ENCODE peak calls at places on chromosomes 16 and 17, in seven cellular contexts. C is left ventricle myocardium inferior, O is lung, K is uterus, Q is lower lobe of right lung, W is WTC11, Y is fibroblast of lung. U is an unnamed sample.

GRCh38 chr17:10844667-10845387 is 6.9 kb upstream of the PIRT start:
- DNase-seq in C (peak), O (peak), K (peak), Q (peak), W (peak), Y (peak), U (peak)

GRCh38 chr16:73713817-73714495 is 582.7 kb upstream of the PSMD7 start:
- DNase-seq in C (no peak), O (no peak), K (no peak), Q (no peak), W (peak), Y (peak), U (no peak)

GRCh38 chr17:9241371-9241712 is 220.0 kb downstream of the NTN1 start:
- DNase-seq in C (peak), O (no peak), K (peak), Q (no peak), W (no peak), Y (peak), U (no peak)

GRCh38 chr17:59874366-59874765 is 18.4 kb downstream of the TUBD1 start:
- DNase-seq in C (no peak), O (no peak), K (no peak), Q (no peak), W (no peak), Y (no peak), U (no peak)

GRCh38 chr16:86514656-86515376 is 4.5 kb downstream of the FOXF1 start:
- DNase-seq in C (no peak), O (no peak), K (no peak), Q (no peak), W (no peak), Y (peak), U (no peak)

GRCh38 chr16:9072806-9073341 is 18.6 kb upstream of the HAPSTR1 start:
- DNase-seq in C (no peak), O (no peak), K (no peak), Q (no peak), W (no peak), Y (peak), U (peak)

GRCh38 chr17:69175262-69175811 is 33.6 kb upstream of the ABCA6 start:
- DNase-seq in C (no peak), O (no peak), K (no peak), Q (no peak), W (no peak), Y (no peak), U (no peak)

GRCh38 chr16:52676951-52677350 is 130.0 kb upstream of the TOX3 start:
- DNase-seq in C (no peak), O (no peak), K (no peak), Q (no peak), W (no peak), Y (no peak), U (no peak)

GRCh38 chr17:49647256-49647585 is 30.7 kb downstream of the SPOP start:
- DNase-seq in C (no peak), O (no peak), K (no peak), Q (no peak), W (no peak), Y (no peak), U (no peak)

GRCh38 chr17:76537288-76537577 is 276 bp downstream of the CYGB start:
- DNase-seq in C (peak), O (no peak), K (peak), Q (no peak), W (peak), Y (no peak), U (no peak)

GRCh38 chr16:26078971-26079370 is 387.2 kb downstream of the HS3ST4 start:
- DNase-seq in C (no peak), O (no peak), K (no peak), Q (no peak), W (no peak), Y (no peak), U (no peak)

GRCh38 chr17:42322382-42323267 is 34.3 kb downstream of the STAT5A start:
- DNase-seq in C (peak), O (peak), K (peak), Q (peak), W (peak), Y (peak), U (peak)

GRCh38 chr16:30637952-30638351 is 12.8 kb upstream of the PRR14 start:
- DNase-seq in C (no peak), O (no peak), K (no peak), Q (no peak), W (no peak), Y (peak), U (no peak)

GRCh38 chr17:66313995-66314659 is 11.7 kb downstream of the PRKCA start:
- DNase-seq in C (no peak), O (no peak), K (no peak), Q (no peak), W (no peak), Y (no peak), U (no peak)

GRCh38 chr16:25163683-25164082 is 52.1 kb downstream of the LCMT1 start:
- DNase-seq in C (no peak), O (no peak), K (no peak), Q (no peak), W (no peak), Y (no peak), U (no peak)

GRCh38 chr17:2063306-2064146 is 8.6 kb downstream of the HIC1 start:
- DNase-seq in C (no peak), O (no peak), K (peak), Q (no peak), W (no peak), Y (peak), U (no peak)

GRCh38 chr16:56988161-56988947 is 1.0 kb upstream of the NLRC5 start:
- DNase-seq in C (no peak), O (no peak), K (peak), Q (no peak), W (no peak), Y (no peak), U (no peak)

GRCh38 chr17:38578229-38578628 is 27.5 kb downstream of the SRCIN1 start:
- DNase-seq in C (no peak), O (no peak), K (no peak), Q (no peak), W (peak), Y (no peak), U (no peak)

GRCh38 chr16:30829130-30830071 is 42.4 kb upstream of the ZNF629 start:
- DNase-seq in C (no peak), O (peak), K (no peak), Q (peak), W (no peak), Y (no peak), U (no peak)

GRCh38 chr17:72683506-72684404 is 408.7 kb downstream of the SLC39A11 start:
- DNase-seq in C (no peak), O (peak), K (no peak), Q (peak), W (no peak), Y (peak), U (peak)

GRCh38 chr17:4533522-4534502 is 21.4 kb downstream of the MYBBP1A start:
- DNase-seq in C (peak), O (no peak), K (no peak), Q (no peak), W (no peak), Y (no peak), U (no peak)
- TF ChIP-seq CTCF in C (peak), O (no peak), K (no peak), Q (peak), W (no peak), Y (no peak), U (no peak)

DNA sequence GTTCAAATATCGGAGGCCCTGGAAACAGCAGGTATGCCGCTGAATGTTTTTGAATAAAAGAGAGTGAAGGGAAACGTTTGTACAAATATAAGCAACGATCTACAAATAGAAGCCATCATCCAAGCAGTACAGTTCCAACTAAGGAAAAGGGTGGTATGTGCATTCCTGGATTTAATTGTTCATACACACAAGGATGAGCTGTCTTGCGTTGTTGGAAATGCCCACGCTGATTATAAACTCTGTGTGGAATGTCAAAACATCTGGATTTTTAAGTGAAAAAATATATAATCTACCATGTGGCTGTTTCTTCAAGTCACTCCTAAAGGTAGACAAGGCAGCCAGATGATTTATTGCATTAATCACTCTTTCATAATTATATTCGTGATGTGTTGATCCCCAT is 191.8 kb upstream of the HSBP1 start:
- DNase-seq in C (no peak), O (no peak), K (no peak), Q (no peak), W (no peak), Y (no peak), U (no peak)
- TF ChIP-seq CTCF in C (no peak), O (no peak), K (no peak), Q (no peak), W (no peak), Y (no peak), U (no peak)

GRCh38 chr16:54432481-54433229 is 146.1 kb upstream of the IRX3 start:
- DNase-seq in C (no peak), O (no peak), K (no peak), Q (no peak), W (no peak), Y (no peak), U (no peak)
- TF ChIP-seq CTCF in C (no peak), O (no peak), K (no peak), Q (no peak), W (no peak), Y (no peak), U (no peak)

GRCh38 chr17:78114831-78115723 is 13.5 kb downstream of the TMC6 start:
- DNase-seq in C (peak), O (no peak), K (no peak), Q (no peak), W (no peak), Y (no peak), U (no peak)

GRCh38 chr17:78118801-78119241 is 9.7 kb downstream of the TMC6 start:
- DNase-seq in C (no peak), O (no peak), K (no peak), Q (no peak), W (no peak), Y (no peak), U (no peak)

GRCh38 chr17:78116411-78116810 is 12.1 kb downstream of the TMC6 start:
- DNase-seq in C (no peak), O (no peak), K (no peak), Q (no peak), W (no peak), Y (no peak), U (no peak)

GRCh38 chr17:78113804-78114785 is 14.5 kb downstream of the TMC6 start:
- DNase-seq in C (no peak), O (no peak), K (no peak), Q (no peak), W (no peak), Y (no peak), U (no peak)

GRCh38 chr17:78117027-78117981 is 11.3 kb downstream of the TMC6 start:
- DNase-seq in C (no peak), O (no peak), K (no peak), Q (no peak), W (peak), Y (no peak), U (no peak)
- TF ChIP-seq CTCF in C (peak), O (no peak), K (no peak), Q (peak), W (peak), Y (peak), U (peak)